ENCODE peak calls at places on chromosomes 13 and 19, in four cellular contexts. One of them, this sample, is unnamed.

GRCh38 chr13:45325806-45326205 is 15.2 kb downstream of the TPT1 start:
- DNase-seq in C1 segment of cervical spinal cord: no peak
- DNase-seq in AG08395: peak; percentile 81
- DNase-seq in AG04450: peak; percentile 79
- DNase-seq in this sample: peak; percentile 16

GRCh38 chr13:42355118-42355840 is 83.3 kb downstream of the AKAP11 start:
- DNase-seq in C1 segment of cervical spinal cord: no peak
- DNase-seq in AG08395: no peak
- DNase-seq in AG04450: no peak
- DNase-seq in this sample: no peak

GRCh38 chr19:51098366-51099069 is 9.7 kb downstream of the CTU1 start:
- DNase-seq in C1 segment of cervical spinal cord: no peak
- DNase-seq in AG08395: no peak
- DNase-seq in AG04450: no peak
- DNase-seq in this sample: no peak

GRCh38 chr19:46970815-46971214 is 48.8 kb upstream of the NPAS1 start:
- DNase-seq in C1 segment of cervical spinal cord: no peak
- DNase-seq in AG08395: peak; percentile 94
- DNase-seq in AG04450: no peak
- DNase-seq in this sample: no peak

GRCh38 chr19:50718255-50719118 is 1.1 kb downstream of the SHANK1 start:
- DNase-seq in C1 segment of cervical spinal cord: no peak
- DNase-seq in AG08395: no peak
- DNase-seq in AG04450: no peak
- DNase-seq in this sample: peak; percentile 57

GRCh38 chr19:1401138-1401888 is at the start of gene GAMT:
- DNase-seq in C1 segment of cervical spinal cord: no peak
- DNase-seq in AG08395: peak; percentile 78
- DNase-seq in AG04450: no peak
- DNase-seq in this sample: no peak

GRCh38 chr13:60329221-60329983 is 67.6 kb upstream of the TDRD3 start:
- DNase-seq in C1 segment of cervical spinal cord: no peak
- DNase-seq in AG08395: peak; percentile 29
- DNase-seq in AG04450: no peak
- DNase-seq in this sample: no peak

GRCh38 chr19:10113592-10113963 is 2.1 kb downstream of the P2RY11 start:
- DNase-seq in C1 segment of cervical spinal cord: no peak
- DNase-seq in AG08395: no peak
- DNase-seq in AG04450: no peak
- DNase-seq in this sample: no peak

GRCh38 chr19:8321760-8322637 is 703 bp downstream of the RPS28 start:
- DNase-seq in C1 segment of cervical spinal cord: no peak
- DNase-seq in AG08395: no peak
- DNase-seq in AG04450: no peak
- DNase-seq in this sample: peak; percentile 34